ENCODE peak calls at places on chromosomes 3 and 15, in eight cellular contexts. One of them, this sample, is unnamed. For H3K4me1 and H3K36me3, the result is how much of the 10 kb centered on the place peaks cover.

GRCh38 chr15:77742127-77742526 is 109.4 kb upstream of the LINGO1 start:
- DNase-seq in body of pancreas: no peak
- DNase-seq in psoas muscle: no peak
- DNase-seq in Peyer's patch: no peak
- DNase-seq in Caco-2: no peak
- DNase-seq in neuronal stem cell: no peak
- DNase-seq in HepG2: no peak
- DNase-seq in spleen: no peak
- DNase-seq in this sample: no peak

GRCh38 chr15:99135194-99135593 is 30.3 kb downstream of the SYNM start:
- DNase-seq in spleen: no peak
- DNase-seq in Peyer's patch: no peak
- DNase-seq in neuronal stem cell: no peak
- DNase-seq in body of pancreas: no peak
- DNase-seq in psoas muscle: no peak
- DNase-seq in Caco-2: no peak
- DNase-seq in HepG2: peak
- DNase-seq in this sample: no peak

GRCh38 chr15:66097151-66098018 is 156.2 kb downstream of the MEGF11 start:
- DNase-seq in body of pancreas: no peak
- DNase-seq in spleen: no peak
- DNase-seq in neuronal stem cell: no peak
- DNase-seq in HepG2: no peak
- DNase-seq in Peyer's patch: no peak
- DNase-seq in Caco-2: no peak
- DNase-seq in psoas muscle: no peak
- DNase-seq in this sample: no peak

GRCh38 chr3:69866988-69867720 is 127.9 kb downstream of the MITF start:
- DNase-seq in body of pancreas: no peak
- DNase-seq in HepG2: no peak
- DNase-seq in psoas muscle: no peak
- DNase-seq in neuronal stem cell: no peak
- DNase-seq in Peyer's patch: no peak
- DNase-seq in spleen: no peak
- DNase-seq in Caco-2: no peak
- DNase-seq in this sample: no peak

GRCh38 chr3:16801698-16802097 is 83.1 kb upstream of the PLCL2 start:
- DNase-seq in HepG2: no peak
- DNase-seq in body of pancreas: peak
- DNase-seq in spleen: no peak
- DNase-seq in psoas muscle: no peak
- DNase-seq in Peyer's patch: no peak
- DNase-seq in Caco-2: no peak
- DNase-seq in neuronal stem cell: no peak
- DNase-seq in this sample: peak

GRCh38 chr3:139811331-139811730 is 123.7 kb upstream of the CLSTN2 start:
- DNase-seq in spleen: no peak
- DNase-seq in HepG2: no peak
- DNase-seq in neuronal stem cell: no peak
- DNase-seq in Caco-2: no peak
- DNase-seq in body of pancreas: no peak
- DNase-seq in psoas muscle: no peak
- DNase-seq in Peyer's patch: no peak
- DNase-seq in this sample: no peak

GRCh38 chr3:65732060-65732933 is 306.4 kb downstream of the MAGI1 start:
- DNase-seq in Peyer's patch: no peak
- DNase-seq in body of pancreas: no peak
- DNase-seq in psoas muscle: no peak
- DNase-seq in Caco-2: peak
- DNase-seq in neuronal stem cell: peak
- DNase-seq in HepG2: peak
- DNase-seq in spleen: no peak
- DNase-seq in this sample: peak

GRCh38 chr3:143220745-143221144 is 101.2 kb downstream of the CHST2 start:
- DNase-seq in spleen: no peak
- DNase-seq in Caco-2: no peak
- DNase-seq in body of pancreas: no peak
- DNase-seq in psoas muscle: no peak
- DNase-seq in HepG2: no peak
- DNase-seq in Peyer's patch: no peak
- DNase-seq in neuronal stem cell: no peak
- DNase-seq in this sample: peak

GRCh38 chr15:94532226-94532625 is 300.9 kb downstream of the MCTP2 start:
- DNase-seq in spleen: no peak
- DNase-seq in psoas muscle: no peak
- DNase-seq in Peyer's patch: no peak
- DNase-seq in Caco-2: no peak
- DNase-seq in body of pancreas: no peak
- DNase-seq in neuronal stem cell: no peak
- DNase-seq in HepG2: no peak
- DNase-seq in this sample: no peak

GRCh38 chr15:100727291-100727851 is 125.0 kb downstream of the ASB7 start:
- DNase-seq in spleen: no peak
- DNase-seq in psoas muscle: no peak
- DNase-seq in Caco-2: no peak
- DNase-seq in neuronal stem cell: no peak
- DNase-seq in body of pancreas: no peak
- DNase-seq in Peyer's patch: no peak
- DNase-seq in HepG2: no peak
- DNase-seq in this sample: no peak

GRCh38 chr3:8554725-8555621 is 53.4 kb downstream of the LMCD1 start:
- DNase-seq in Caco-2: no peak
- DNase-seq in spleen: no peak
- DNase-seq in HepG2: no peak
- DNase-seq in neuronal stem cell: peak
- DNase-seq in body of pancreas: peak
- DNase-seq in psoas muscle: peak
- DNase-seq in Peyer's patch: no peak
- DNase-seq in this sample: no peak

GRCh38 chr3:106957021-106957420 is 420.2 kb upstream of the CCDC54 start:
- DNase-seq in spleen: no peak
- DNase-seq in Peyer's patch: no peak
- DNase-seq in body of pancreas: no peak
- DNase-seq in neuronal stem cell: no peak
- DNase-seq in HepG2: no peak
- DNase-seq in Caco-2: no peak
- DNase-seq in psoas muscle: no peak
- DNase-seq in this sample: no peak

GRCh38 chr3:48478631-48479555 is 25.1 kb downstream of the SHISA5 start:
- DNase-seq in neuronal stem cell: no peak
- DNase-seq in Peyer's patch: peak
- DNase-seq in spleen: peak
- DNase-seq in psoas muscle: no peak
- DNase-seq in Caco-2: no peak
- DNase-seq in body of pancreas: no peak
- DNase-seq in HepG2: peak
- DNase-seq in this sample: peak

GRCh38 chr3:23254875-23255274 is 51.7 kb downstream of the UBE2E2 start:
- DNase-seq in neuronal stem cell: no peak
- DNase-seq in body of pancreas: no peak
- DNase-seq in HepG2: no peak
- DNase-seq in psoas muscle: no peak
- DNase-seq in Caco-2: no peak
- DNase-seq in Peyer's patch: no peak
- DNase-seq in spleen: no peak
- DNase-seq in this sample: no peak

GRCh38 chr15:58396181-58396580 is 35.6 kb upstream of the LIPC start:
- DNase-seq in Peyer's patch: no peak
- DNase-seq in Caco-2: peak
- DNase-seq in neuronal stem cell: no peak
- DNase-seq in HepG2: no peak
- DNase-seq in spleen: no peak
- DNase-seq in body of pancreas: no peak
- DNase-seq in psoas muscle: no peak
- DNase-seq in this sample: no peak

GRCh38 chr3:165440380-165440779 is 244.2 kb upstream of the SLITRK3 start:
- DNase-seq in Caco-2: no peak
- DNase-seq in psoas muscle: no peak
- DNase-seq in Peyer's patch: no peak
- DNase-seq in neuronal stem cell: no peak
- DNase-seq in HepG2: no peak
- DNase-seq in spleen: no peak
- DNase-seq in body of pancreas: no peak
- DNase-seq in this sample: no peak

GRCh38 chr15:77778802-77779201 is 146.1 kb upstream of the LINGO1 start:
- DNase-seq in Caco-2: no peak
- DNase-seq in HepG2: no peak
- DNase-seq in neuronal stem cell: no peak
- DNase-seq in psoas muscle: no peak
- DNase-seq in spleen: no peak
- DNase-seq in Peyer's patch: no peak
- DNase-seq in body of pancreas: no peak
- DNase-seq in this sample: no peak

GRCh38 chr3:123623346-123623880 is 38.6 kb upstream of the HACD2 start:
- DNase-seq in psoas muscle: no peak
- DNase-seq in body of pancreas: no peak
- DNase-seq in HepG2: no peak
- DNase-seq in neuronal stem cell: no peak
- DNase-seq in Caco-2: no peak
- DNase-seq in spleen: no peak
- DNase-seq in Peyer's patch: no peak
- DNase-seq in this sample: no peak

GRCh38 chr3:143081844-143082778 is 37.5 kb upstream of the CHST2 start:
- DNase-seq in Caco-2: no peak
- DNase-seq in psoas muscle: no peak
- DNase-seq in body of pancreas: no peak
- DNase-seq in Peyer's patch: peak
- DNase-seq in HepG2: no peak
- DNase-seq in neuronal stem cell: no peak
- DNase-seq in spleen: no peak
- DNase-seq in this sample: peak

GRCh38 chr3:74532446-74532845 is 82.0 kb downstream of the CNTN3 start:
- DNase-seq in psoas muscle: no peak
- DNase-seq in neuronal stem cell: no peak
- DNase-seq in body of pancreas: no peak
- DNase-seq in HepG2: no peak
- DNase-seq in Peyer's patch: no peak
- DNase-seq in Caco-2: no peak
- DNase-seq in spleen: no peak
- DNase-seq in this sample: no peak

GRCh38 chr3:52058111-52058510 is 1.7 kb upstream of the DUSP7 start:
- DNase-seq in body of pancreas: no peak
- DNase-seq in Peyer's patch: no peak
- DNase-seq in neuronal stem cell: no peak
- DNase-seq in spleen: no peak
- DNase-seq in Caco-2: no peak
- DNase-seq in psoas muscle: no peak
- DNase-seq in HepG2: no peak
- DNase-seq in this sample: peak

DNA sequence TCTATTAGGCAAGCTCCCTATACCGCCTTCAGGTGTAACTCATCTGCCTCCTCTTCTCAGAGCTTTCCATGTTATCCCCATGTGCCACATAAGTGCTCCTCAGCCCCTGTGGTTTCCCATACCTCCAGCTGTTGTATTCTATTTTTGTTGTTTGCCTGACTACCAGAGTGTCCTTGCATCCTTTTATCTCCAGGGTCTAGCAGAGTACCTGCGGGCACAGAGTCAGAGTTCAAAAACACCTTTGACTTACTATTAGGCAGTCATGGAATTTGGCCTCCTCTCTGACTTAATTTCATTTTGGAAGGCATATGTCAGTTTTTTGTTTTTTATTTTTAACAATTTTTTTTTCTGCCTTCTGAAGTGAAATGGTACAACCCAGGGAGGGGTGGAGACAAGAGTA is 7.1 kb downstream of the GPR87 start:
- DNase-seq in neuronal stem cell: no peak
- DNase-seq in spleen: no peak
- DNase-seq in Caco-2: no peak
- DNase-seq in psoas muscle: no peak
- DNase-seq in HepG2: no peak
- DNase-seq in body of pancreas: no peak
- DNase-seq in Peyer's patch: no peak
- DNase-seq in this sample: no peak
- H3K4me1 ChIP-seq in neuronal stem cell: under half
- H3K4me1 ChIP-seq in spleen: under half
- H3K4me1 ChIP-seq in Caco-2: under half
- H3K4me1 ChIP-seq in psoas muscle: under half
- H3K4me1 ChIP-seq in HepG2: under half
- H3K4me1 ChIP-seq in body of pancreas: under half
- H3K4me1 ChIP-seq in Peyer's patch: under half
- H3K4me1 ChIP-seq in this sample: under half

GRCh38 chr3:10093678-10094077 is 14.4 kb downstream of the FANCD2OS start:
- DNase-seq in HepG2: no peak
- DNase-seq in body of pancreas: no peak
- DNase-seq in spleen: no peak
- DNase-seq in neuronal stem cell: no peak
- DNase-seq in Peyer's patch: no peak
- DNase-seq in Caco-2: no peak
- DNase-seq in psoas muscle: no peak
- DNase-seq in this sample: no peak

GRCh38 chr3:10099030-10099429 is 9.0 kb downstream of the FANCD2OS start:
- DNase-seq in neuronal stem cell: no peak
- DNase-seq in Peyer's patch: no peak
- DNase-seq in psoas muscle: no peak
- DNase-seq in spleen: no peak
- DNase-seq in body of pancreas: no peak
- DNase-seq in HepG2: no peak
- DNase-seq in Caco-2: no peak
- DNase-seq in this sample: no peak
- H3K36me3 ChIP-seq in neuronal stem cell: half or more
- H3K36me3 ChIP-seq in Peyer's patch: under half
- H3K36me3 ChIP-seq in psoas muscle: under half
- H3K36me3 ChIP-seq in spleen: under half
- H3K36me3 ChIP-seq in body of pancreas: under half
- H3K36me3 ChIP-seq in HepG2: under half
- H3K36me3 ChIP-seq in Caco-2: under half
- H3K36me3 ChIP-seq in this sample: half or more

GRCh38 chr3:29317659-29318173 is 36.8 kb downstream of the RBMS3 start:
- DNase-seq in spleen: no peak
- DNase-seq in HepG2: no peak
- DNase-seq in Caco-2: no peak
- DNase-seq in psoas muscle: no peak
- DNase-seq in body of pancreas: no peak
- DNase-seq in neuronal stem cell: no peak
- DNase-seq in Peyer's patch: no peak
- DNase-seq in this sample: no peak
- H3K4me1 ChIP-seq in spleen: under half
- H3K4me1 ChIP-seq in HepG2: under half
- H3K4me1 ChIP-seq in Caco-2: under half
- H3K4me1 ChIP-seq in psoas muscle: half or more
- H3K4me1 ChIP-seq in body of pancreas: under half
- H3K4me1 ChIP-seq in neuronal stem cell: under half
- H3K4me1 ChIP-seq in Peyer's patch: under half
- H3K4me1 ChIP-seq in this sample: under half

DNA sequence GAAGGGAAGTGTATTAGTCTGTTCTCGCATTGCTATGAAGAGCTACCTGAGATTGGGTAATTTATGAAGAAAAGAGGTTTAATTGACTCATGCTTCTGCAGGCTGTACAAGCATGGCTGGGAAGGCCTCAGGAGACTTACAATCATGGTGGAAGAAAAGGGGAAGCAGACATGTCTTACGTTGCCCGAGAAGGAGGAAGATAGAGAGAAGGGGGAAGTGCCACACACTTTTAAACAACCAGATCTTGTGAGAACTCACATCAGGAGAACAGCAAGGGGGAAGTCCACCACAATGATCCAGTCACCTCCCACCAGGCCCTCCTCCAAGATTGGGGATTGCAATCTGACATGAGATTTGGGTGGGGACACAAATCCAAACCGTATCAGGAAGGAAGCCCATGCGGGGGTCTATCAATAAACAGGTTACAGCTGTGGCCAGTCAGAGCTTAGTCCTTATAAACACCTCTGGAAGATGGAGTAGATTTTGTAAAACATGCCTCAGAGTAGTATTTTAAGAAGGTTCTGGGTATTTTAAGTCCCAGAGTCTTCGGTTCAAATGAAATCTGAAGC is 153.9 kb downstream of the GHSR start:
- DNase-seq in HepG2: no peak
- DNase-seq in Peyer's patch: no peak
- DNase-seq in neuronal stem cell: no peak
- DNase-seq in Caco-2: no peak
- DNase-seq in body of pancreas: no peak
- DNase-seq in spleen: no peak
- DNase-seq in psoas muscle: no peak
- DNase-seq in this sample: no peak
- H3K36me3 ChIP-seq in HepG2: under half
- H3K36me3 ChIP-seq in Peyer's patch: under half
- H3K36me3 ChIP-seq in neuronal stem cell: half or more
- H3K36me3 ChIP-seq in Caco-2: under half
- H3K36me3 ChIP-seq in body of pancreas: under half
- H3K36me3 ChIP-seq in spleen: under half
- H3K36me3 ChIP-seq in psoas muscle: under half
- H3K36me3 ChIP-seq in this sample: under half